ENCODE peak calls at places on chromosomes 11 and 22, in six cellular contexts. E, O, C, B, D and A are unnamed samples.

GRCh38 chr22:41725510-41726110 is 26.3 kb downstream of the MEI1 start:
- DNase-seq in E (no peak), O (no peak), C (no peak), B (peak), D (no peak), A (no peak)

GRCh38 chr11:83249972-83250593 is 36.1 kb downstream of the CCDC90B start:
- DNase-seq in E (peak), O (no peak), C (no peak), B (no peak), D (no peak), A (no peak)

GRCh38 chr11:67561971-67562560 is 21.5 kb upstream of the GSTP1 start:
- DNase-seq in E (peak), O (no peak), C (no peak), B (no peak), D (no peak), A (no peak)

GRCh38 chr11:76237041-76237649 is 30.8 kb upstream of the WNT11 start:
- DNase-seq in E (peak), O (no peak), C (no peak), B (no peak), D (no peak), A (no peak)

GRCh38 chr22:42317691-42318547 is 47.5 kb upstream of the TCF20 start:
- DNase-seq in E (no peak), O (no peak), C (no peak), B (no peak), D (peak), A (no peak)

GRCh38 chr11:100863080-100863581 is 176.0 kb downstream of the ARHGAP42 start:
- DNase-seq in E (peak), O (no peak), C (no peak), B (no peak), D (no peak), A (no peak)

GRCh38 chr11:46513934-46514342 is 79.9 kb downstream of the AMBRA1 start:
- DNase-seq in E (no peak), O (no peak), C (no peak), B (no peak), D (peak), A (no peak)

GRCh38 chr22:32603651-32604540 is 129.3 kb downstream of the FBXO7 start:
- DNase-seq in E (no peak), O (no peak), C (no peak), B (no peak), D (no peak), A (peak)

GRCh38 chr11:34055218-34056000 is 3.9 kb downstream of the CAPRIN1 start:
- DNase-seq in E (no peak), O (no peak), C (no peak), B (no peak), D (no peak), A (no peak)

GRCh38 chr11:110173775-110174644 is 80.8 kb downstream of the ZC3H12C start:
- DNase-seq in E (peak), O (peak), C (peak), B (no peak), D (peak), A (peak)

GRCh38 chr11:117881217-117881616 is 4.8 kb upstream of the FXYD6 start:
- DNase-seq in E (no peak), O (no peak), C (no peak), B (no peak), D (peak), A (no peak)

GRCh38 chr11:73140213-73141030 is 1.7 kb downstream of the FCHSD2 start:
- DNase-seq in E (peak), O (peak), C (no peak), B (no peak), D (no peak), A (peak)

GRCh38 chr11:72229925-72230763 is 5.6 kb downstream of the INPPL1 start:
- DNase-seq in E (no peak), O (no peak), C (no peak), B (no peak), D (no peak), A (peak)

GRCh38 chr11:68497761-68498160 is 37.2 kb downstream of the PPP6R3 start:
- DNase-seq in E (no peak), O (no peak), C (no peak), B (no peak), D (no peak), A (no peak)

GRCh38 chr11:133576351-133576750 is 44.0 kb upstream of the OPCML start:
- DNase-seq in E (no peak), O (peak), C (peak), B (no peak), D (no peak), A (no peak)

GRCh38 chr11:5705688-5706087 is 16.1 kb downstream of the TRIM22 start:
- DNase-seq in E (peak), O (no peak), C (no peak), B (no peak), D (no peak), A (no peak)

GRCh38 chr22:39332441-39333064 is 13.1 kb upstream of the RPL3 start:
- DNase-seq in E (peak), O (no peak), C (no peak), B (no peak), D (no peak), A (no peak)

GRCh38 chr11:85086511-85087284 is 540.4 kb downstream of the DLG2 start:
- DNase-seq in E (peak), O (no peak), C (no peak), B (no peak), D (no peak), A (no peak)

GRCh38 chr22:46502776-46503175 is 34.6 kb downstream of the CELSR1 start:
- DNase-seq in E (no peak), O (no peak), C (no peak), B (no peak), D (no peak), A (no peak)

GRCh38 chr11:78292109-78292803 is 103.5 kb downstream of the USP35 start:
- DNase-seq in E (no peak), O (peak), C (no peak), B (no peak), D (no peak), A (no peak)

GRCh38 chr11:112637046-112637445 is 324.2 kb upstream of the NCAM1 start:
- DNase-seq in E (no peak), O (no peak), C (no peak), B (no peak), D (no peak), A (no peak)

GRCh38 chr11:100902454-100903141 is 215.5 kb downstream of the ARHGAP42 start:
- DNase-seq in E (no peak), O (no peak), C (no peak), B (no peak), D (no peak), A (no peak)

GRCh38 chr11:65378928-65379638 is 3.4 kb downstream of the SLC25A45 start:
- DNase-seq in E (no peak), O (no peak), C (no peak), B (no peak), D (no peak), A (no peak)

GRCh38 chr22:43707650-43708049 is 104.5 kb downstream of the EFCAB6 start:
- DNase-seq in E (peak), O (no peak), C (no peak), B (no peak), D (no peak), A (no peak)

GRCh38 chr11:130261546-130261945 is 53.2 kb downstream of the ZBTB44 start:
- DNase-seq in E (no peak), O (no peak), C (no peak), B (no peak), D (no peak), A (no peak)

GRCh38 chr22:50010676-50011446 is 1.7 kb downstream of the IL17REL start:
- DNase-seq in E (no peak), O (no peak), C (peak), B (no peak), D (peak), A (no peak)

GRCh38 chr11:65008016-65008415 is 5.9 kb upstream of the ARL2 start:
- DNase-seq in E (no peak), O (no peak), C (no peak), B (no peak), D (no peak), A (no peak)

GRCh38 chr22:31947296-31947695 is 3.0 kb downstream of the YWHAH start:
- DNase-seq in E (no peak), O (peak), C (no peak), B (no peak), D (no peak), A (no peak)

GRCh38 chr22:35102663-35103062 is 36.7 kb downstream of the ISX start:
- DNase-seq in E (peak), O (no peak), C (no peak), B (no peak), D (no peak), A (no peak)

GRCh38 chr22:49406047-49406650 is 421.5 kb downstream of the BRD1 start:
- DNase-seq in E (no peak), O (no peak), C (no peak), B (no peak), D (peak), A (no peak)

GRCh38 chr11:73464347-73464746 is 88.1 kb downstream of the RELT start:
- DNase-seq in E (peak), O (no peak), C (no peak), B (no peak), D (no peak), A (no peak)

GRCh38 chr11:10927533-10927932 is 69.7 kb upstream of the ZBED5 start:
- DNase-seq in E (peak), O (no peak), C (no peak), B (no peak), D (no peak), A (no peak)